ENCODE peak calls at places on chromosomes 4 and X, in nine cellular contexts. X is fibroblast of mammary gland, L is pancreas, N is lower leg skin, W is astrocyte of the spinal cord, B is progenitor cell of endocrine pancreas, O is fibroblast of lung, A is lung, M is HCT116. J is an unnamed sample.

GRCh38 chr4:172997851-172998250 is 170.8 kb upstream of the GALNT7 start:
- DNase-seq in X (no peak), L (no peak), N (no peak), W (no peak), B (no peak), O (no peak), A (no peak), M (no peak), J (no peak)

GRCh38 chr4:53235547-53235946 is 130.3 kb downstream of the SCFD2 start:
- DNase-seq in X (no peak), L (no peak), N (no peak), W (no peak), B (no peak), O (no peak), A (no peak), M (no peak), J (no peak)

GRCh38 chr4:7964890-7965662 is 25.4 kb upstream of the AFAP1 start:
- DNase-seq in X (peak; percentile 74), L (no peak), N (peak; percentile 67), W (no peak), B (no peak), O (peak; percentile 81), A (no peak), M (no peak), J (no peak)

GRCh38 chr4:80071643-80072606 is 1.1 kb downstream of the ANTXR2 start:
- DNase-seq in X (no peak), L (peak; percentile 28), N (peak; percentile 40), W (peak; percentile 39), B (peak; percentile 15), O (peak; percentile 53), A (peak; percentile 36), M (no peak), J (peak; percentile 67)

GRCh38 chr4:1511441-1512041 is 105.3 kb upstream of the NKX1-1 start:
- DNase-seq in X (peak; percentile 63), L (peak; percentile 56), N (peak; percentile 46), W (peak; percentile 21), B (no peak), O (peak; percentile 67), A (no peak), M (peak; percentile 69), J (no peak)

GRCh38 chrX:71636438-71637252 is 18.3 kb upstream of the CXCR3 start:
- DNase-seq in X (no peak), L (no peak), N (no peak), W (no peak), B (no peak), O (no peak), A (no peak), M (no peak), J (no peak)

GRCh38 chrX:78769933-78770332 is 22.4 kb downstream of the LPAR4 start:
- DNase-seq in X (no peak), L (no peak), N (no peak), W (no peak), B (no peak), O (no peak), A (no peak), M (no peak), J (no peak)

GRCh38 chrX:334331-334891 is 15.8 kb upstream of the GTPBP6 start:
- DNase-seq in X (no peak), L (peak; percentile 25), N (no peak), W (no peak), B (no peak), O (no peak), A (no peak), M (no peak), J (no peak)

GRCh38 chrX:9131066-9131465 is 97.1 kb upstream of the FAM9B start:
- DNase-seq in X (peak; percentile 28), L (no peak), N (no peak), W (no peak), B (no peak), O (no peak), A (no peak), M (no peak), J (no peak)

GRCh38 chrX:6132970-6133369 is 95.7 kb downstream of the NLGN4X start:
- DNase-seq in X (no peak), L (no peak), N (no peak), W (no peak), B (no peak), O (no peak), A (no peak), M (no peak), J (no peak)

GRCh38 chrX:42289492-42290385 is 366.4 kb upstream of the CASK start:
- DNase-seq in X (no peak), L (no peak), N (no peak), W (no peak), B (no peak), O (no peak), A (no peak), M (no peak), J (no peak)

DNA sequence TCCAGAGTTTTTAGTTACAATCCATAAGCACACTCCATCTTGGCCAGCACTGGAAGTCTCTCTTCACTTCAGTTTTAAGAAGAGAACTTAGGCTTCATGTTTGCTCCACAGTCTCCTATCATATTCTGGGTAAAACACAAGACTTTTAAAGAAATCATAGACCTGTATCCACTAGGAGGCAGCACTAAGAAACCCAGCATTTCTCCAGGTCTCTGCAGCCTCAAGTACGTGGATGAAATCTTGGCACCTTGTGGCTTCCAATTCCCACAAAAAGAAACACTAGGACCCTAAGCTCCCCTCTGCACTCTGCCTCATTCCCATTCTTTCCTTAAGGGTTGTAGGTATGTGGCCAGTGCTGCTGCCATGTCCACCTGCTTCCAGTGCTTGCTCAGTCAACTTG is 367.3 kb upstream of the CASK start:
- DNase-seq in X (peak; percentile 6), L (no peak), N (no peak), W (peak; percentile 0), B (no peak), O (peak; percentile 0), A (no peak), M (peak; percentile 6), J (no peak)
- TF ChIP-seq CTCF in X (peak; percentile 20), L (peak; percentile 16), N (no peak), W (no peak), B (no peak), O (no peak), A (no peak), M (peak; percentile 22), J (no peak)

DNA sequence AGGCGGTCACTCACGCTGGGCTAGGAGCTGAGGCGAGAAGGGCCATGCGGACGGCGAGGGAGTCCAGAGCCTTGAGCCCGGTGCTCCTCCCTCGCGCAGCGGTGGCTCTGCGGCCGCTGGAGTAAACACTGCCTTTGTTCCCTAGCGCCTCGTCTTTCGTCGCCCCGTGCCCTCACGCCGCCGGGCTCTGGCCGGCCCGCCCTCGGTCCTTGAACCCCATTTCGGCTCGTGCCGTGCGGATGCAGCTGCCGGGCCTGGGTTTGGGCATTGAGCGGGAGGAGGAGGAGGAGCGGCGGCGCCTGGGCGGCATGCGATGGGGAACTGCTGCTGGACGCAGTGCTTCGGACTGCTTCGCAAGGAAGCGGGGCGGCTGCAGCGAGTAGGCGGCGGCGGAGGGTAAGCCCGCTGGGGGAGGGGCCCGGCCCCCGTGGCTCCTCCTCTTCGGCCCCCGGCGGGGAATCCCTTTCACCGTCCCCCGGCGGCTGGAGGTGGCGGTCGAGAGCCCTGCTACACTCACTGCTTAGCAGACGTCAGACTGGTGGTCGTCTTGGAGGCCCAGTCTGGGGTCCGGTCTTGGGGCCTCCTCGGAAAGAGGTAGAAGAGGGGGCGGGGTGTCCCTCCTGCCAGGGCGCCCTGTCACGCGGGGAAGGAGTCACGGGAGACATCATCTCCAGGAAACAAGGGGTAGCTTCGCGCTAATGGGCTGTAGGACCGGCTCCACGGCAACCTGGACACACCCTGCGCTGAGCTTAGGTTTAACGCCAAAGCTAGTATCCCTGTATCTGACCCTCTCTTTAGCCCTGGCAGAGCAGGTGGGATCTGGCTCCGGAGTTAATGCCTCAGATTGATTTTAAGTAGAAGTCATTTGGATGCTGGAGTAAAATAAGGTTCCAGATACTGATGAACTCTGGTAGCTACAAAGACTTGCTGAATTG is at the start of gene AP1AR:
- DNase-seq in X (peak; percentile 60), L (peak; percentile 82), N (peak; percentile 75), W (peak; percentile 79), B (peak; percentile 85), O (peak; percentile 72), A (peak; percentile 81), M (peak; percentile 44), J (peak; percentile 96)
- TF ChIP-seq CTCF in X (no peak), L (no peak), N (no peak), W (peak; percentile 40), B (peak; percentile 61), O (peak; percentile 25), A (no peak), M (no peak), J (peak; percentile 14)

GRCh38 chr4:126734465-126734864 is 898.3 kb upstream of the INTU start:
- DNase-seq in X (no peak), L (no peak), N (no peak), W (no peak), B (no peak), O (no peak), A (no peak), M (no peak), J (no peak)

GRCh38 chr4:126737899-126738526 is 894.7 kb upstream of the INTU start:
- DNase-seq in X (no peak), L (no peak), N (no peak), W (no peak), B (no peak), O (no peak), A (no peak), M (no peak), J (no peak)

GRCh38 chr4:126736133-126736518 is 896.6 kb upstream of the INTU start:
- DNase-seq in X (no peak), L (no peak), N (no peak), W (no peak), B (no peak), O (no peak), A (no peak), M (no peak), J (no peak)

GRCh38 chr4:126733301-126733700 is 899.5 kb upstream of the INTU start:
- DNase-seq in X (no peak), L (no peak), N (no peak), W (no peak), B (no peak), O (peak; percentile 7), A (no peak), M (no peak), J (no peak)

DNA sequence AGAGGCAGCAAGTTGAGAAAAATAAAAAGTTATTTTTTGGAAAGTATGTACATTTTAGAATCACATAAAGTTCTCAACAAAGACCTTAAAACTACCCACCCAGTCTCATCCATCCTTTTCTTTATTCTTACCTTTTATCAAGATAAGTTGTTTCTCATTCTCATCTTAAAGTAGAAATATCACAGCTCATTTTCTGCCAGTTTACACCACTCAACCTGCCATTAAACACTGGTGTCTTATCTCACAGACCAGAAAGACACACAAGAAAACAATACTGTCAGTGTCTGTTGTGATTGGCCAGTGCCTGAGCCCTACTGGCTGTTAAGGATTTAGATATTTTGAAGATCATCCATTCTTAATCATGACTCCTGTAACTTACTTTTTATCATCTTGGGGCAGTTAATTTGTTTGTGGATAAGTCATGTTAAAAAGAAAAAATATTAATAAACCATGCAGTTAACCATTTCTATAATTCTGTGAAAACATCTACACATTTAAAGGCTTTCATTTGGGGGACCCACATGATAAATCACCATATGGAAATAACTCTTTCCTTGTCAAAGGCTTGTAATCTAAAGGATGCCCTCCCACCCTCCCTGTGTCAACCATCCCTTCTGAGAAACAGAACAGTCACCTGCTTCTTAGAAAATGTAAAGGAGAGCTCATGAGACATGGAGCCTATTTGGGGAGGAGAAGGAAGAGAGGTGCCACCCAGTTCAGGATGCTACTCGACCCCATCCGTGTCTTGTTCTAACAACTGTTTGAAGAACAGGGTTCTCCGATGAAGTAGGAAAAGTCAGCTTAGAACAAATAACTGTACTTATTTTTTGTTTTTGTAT is 897.2 kb upstream of the INTU start:
- DNase-seq in X (no peak), L (no peak), N (no peak), W (no peak), B (no peak), O (no peak), A (no peak), M (no peak), J (no peak)
- TF ChIP-seq CTCF in X (no peak), L (no peak), N (no peak), W (no peak), B (no peak), O (no peak), A (no peak), M (no peak), J (no peak)

GRCh38 chr4:143085224-143085623 is 99.5 kb upstream of the USP38 start:
- DNase-seq in X (no peak), L (no peak), N (no peak), W (peak; percentile 2), B (no peak), O (peak; percentile 33), A (no peak), M (no peak), J (no peak)
- TF ChIP-seq CTCF in X (peak; percentile 17), L (no peak), N (no peak), W (no peak), B (peak; percentile 42), O (no peak), A (no peak), M (peak; percentile 29), J (no peak)